ENCODE peak calls at places on chromosomes 13 and 19, in six cellular contexts. One of them, this sample, is unnamed.
A peak's percentile ranks its signal among the peaks of the same experiment; 100 is the strongest.

GRCh38 chr19:34273121-34273845 is 18.9 kb downstream of the GARRE1 start:
- DNase-seq in CD4-positive, alpha-beta T cell: no peak
- DNase-seq in GM04504: no peak
- DNase-seq in tibial artery: no peak
- DNase-seq in memory B cell: no peak
- DNase-seq in left colon: no peak
- DNase-seq in this sample: no peak

GRCh38 chr13:23488442-23488841 is 54.9 kb upstream of the SACS start:
- DNase-seq in CD4-positive, alpha-beta T cell: no peak
- DNase-seq in GM04504: no peak
- DNase-seq in tibial artery: no peak
- DNase-seq in memory B cell: no peak
- DNase-seq in left colon: no peak
- DNase-seq in this sample: no peak

GRCh38 chr13:96993660-96994029 is 631 bp downstream of the OXGR1 start:
- DNase-seq in CD4-positive, alpha-beta T cell: no peak
- DNase-seq in GM04504: no peak
- DNase-seq in tibial artery: no peak
- DNase-seq in memory B cell: no peak
- DNase-seq in left colon: no peak
- DNase-seq in this sample: no peak

GRCh38 chr13:23901365-23901764 is 4.1 kb upstream of the C1QTNF9B start:
- DNase-seq in CD4-positive, alpha-beta T cell: no peak
- DNase-seq in GM04504: no peak
- DNase-seq in tibial artery: no peak
- DNase-seq in memory B cell: no peak
- DNase-seq in left colon: no peak
- DNase-seq in this sample: no peak

GRCh38 chr13:34657716-34658115 is 284.4 kb upstream of the NBEA start:
- DNase-seq in CD4-positive, alpha-beta T cell: no peak
- DNase-seq in GM04504: peak; percentile 24
- DNase-seq in tibial artery: no peak
- DNase-seq in memory B cell: no peak
- DNase-seq in left colon: no peak
- DNase-seq in this sample: peak; percentile 52

GRCh38 chr19:55546822-55547614 is 1.7 kb upstream of the SBK3 start:
- DNase-seq in CD4-positive, alpha-beta T cell: no peak
- DNase-seq in GM04504: no peak
- DNase-seq in tibial artery: peak; percentile 69
- DNase-seq in memory B cell: no peak
- DNase-seq in left colon: peak; percentile 39
- DNase-seq in this sample: peak; percentile 75

GRCh38 chr13:113958373-113958772 is 15.5 kb downstream of the C13orf46 start:
- DNase-seq in CD4-positive, alpha-beta T cell: no peak
- DNase-seq in GM04504: no peak
- DNase-seq in tibial artery: no peak
- DNase-seq in memory B cell: no peak
- DNase-seq in left colon: no peak
- DNase-seq in this sample: no peak

GRCh38 chr19:2270572-2271515 is 11.1 kb downstream of the PEAK3 start:
- DNase-seq in CD4-positive, alpha-beta T cell: peak; percentile 46
- DNase-seq in GM04504: peak; percentile 70
- DNase-seq in tibial artery: peak; percentile 83
- DNase-seq in memory B cell: peak; percentile 80
- DNase-seq in left colon: peak; percentile 82
- DNase-seq in this sample: peak; percentile 95

GRCh38 chr13:20057963-20058362 is 99.4 kb downstream of the ZMYM2 start:
- DNase-seq in CD4-positive, alpha-beta T cell: no peak
- DNase-seq in GM04504: no peak
- DNase-seq in tibial artery: no peak
- DNase-seq in memory B cell: no peak
- DNase-seq in left colon: no peak
- DNase-seq in this sample: no peak

This sample was measured in AG20443.